ENCODE peak calls at places on chromosomes 6 and 20, in ten cellular contexts. Q is brain microvascular endothelial cell, B is left ventricle myocardium inferior, Y is GM12865, W is mesothelial cell of epicardium, H is B cell, X is AG04450, R is lower lobe of right lung, V is neural progenitor cell, D is body of pancreas. E is an unnamed sample.

GRCh38 chr6:81752084-81752968 is at the start of gene TENT5A:
- DNase-seq in V (peak; percentile 94), D (peak; percentile 94), H (peak; percentile 84), B (peak; percentile 95), X (peak; percentile 75), R (peak; percentile 96), W (peak; percentile 93), Y (peak; percentile 93), Q (peak; percentile 90), E (peak; percentile 55)

GRCh38 chr6:126153661-126154060 is 167.3 kb downstream of the TRMT11 start:
- DNase-seq in Q (peak; percentile 49), V (no peak), R (no peak), Y (no peak), D (no peak), W (no peak), X (no peak), H (no peak), B (no peak), E (no peak)

GRCh38 chr20:46520976-46521579 is 7.7 kb upstream of the ZNF334 start:
- DNase-seq in Y (peak; percentile 74), D (peak; percentile 52), H (peak; percentile 46), V (peak; percentile 83), B (no peak), Q (peak; percentile 56), W (peak; percentile 45), R (peak; percentile 51), X (peak; percentile 32), E (peak; percentile 20)

GRCh38 chr20:1718604-1719384 is 61.2 kb upstream of the SIRPG start:
- DNase-seq in W (no peak), X (no peak), Y (no peak), B (no peak), Q (peak; percentile 3), V (no peak), H (no peak), D (no peak), R (no peak), E (peak; percentile 62)

GRCh38 chr6:296151-297122 is 4.2 kb downstream of the DUSP22 start:
- DNase-seq in H (no peak), X (no peak), Q (no peak), D (no peak), Y (peak; percentile 91), R (no peak), W (peak; percentile 36), V (no peak), B (no peak), E (no peak)

GRCh38 chr6:106431405-106431804 is 70.9 kb downstream of the CRYBG1 start:
- DNase-seq in Q (no peak), Y (no peak), H (no peak), B (no peak), R (no peak), X (no peak), W (no peak), V (no peak), D (no peak), E (no peak)

GRCh38 chr6:15131234-15132195 is 114.4 kb upstream of the JARID2 start:
- DNase-seq in X (no peak), B (no peak), R (no peak), Q (no peak), D (no peak), Y (no peak), V (no peak), H (no peak), W (peak; percentile 39), E (no peak)

GRCh38 chr20:47150403-47151152 is 205.9 kb downstream of the ZMYND8 start:
- DNase-seq in D (peak; percentile 47), Q (peak; percentile 77), H (no peak), R (peak; percentile 72), Y (peak; percentile 37), B (peak; percentile 46), W (peak; percentile 42), V (peak; percentile 91), X (no peak), E (no peak)

GRCh38 chr6:51289041-51289440 is 470.4 kb downstream of the TFAP2B start:
- DNase-seq in R (no peak), Y (no peak), Q (peak; percentile 40), H (no peak), X (no peak), W (no peak), B (no peak), D (no peak), V (no peak), E (peak; percentile 74)

DNA sequence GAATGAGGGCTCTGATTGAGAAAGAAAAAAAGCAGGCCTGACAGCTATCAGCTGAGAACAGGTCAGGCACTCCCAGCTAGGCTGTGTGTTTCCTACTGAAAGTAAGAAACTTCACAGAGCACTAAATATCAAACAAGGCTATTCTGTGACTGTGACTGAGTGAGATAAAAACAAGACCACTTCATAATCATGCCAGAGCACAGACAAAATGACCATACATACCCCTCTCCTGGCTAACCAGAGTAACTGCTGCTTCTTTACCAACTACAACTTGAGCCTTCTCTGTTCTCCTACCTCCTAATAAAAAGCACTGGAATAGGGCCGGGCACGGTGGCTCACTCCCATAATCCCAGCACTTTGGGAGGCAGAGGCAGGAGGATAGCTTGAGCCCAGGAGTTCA is 6.8 kb upstream of the BTN1A1 start:
- DNase-seq in Y (peak; percentile 62), B (no peak), D (no peak), H (no peak), V (no peak), Q (no peak), X (no peak), W (no peak), R (no peak), E (no peak)
- TF ChIP-seq CTCF in Y (peak; percentile 48), B (peak; percentile 19), D (no peak), H (no peak), V (peak; percentile 11), Q (peak; percentile 49), X (peak; percentile 46), W (no peak), R (peak; percentile 11), E (peak; percentile 15)

GRCh38 chr6:161921602-161922400 is 647.9 kb upstream of the AGPAT4 start:
- DNase-seq in V (no peak), D (no peak), R (no peak), W (no peak), B (no peak), X (no peak), H (no peak), Y (no peak), Q (no peak), E (no peak)

GRCh38 chr6:161924516-161925116 is 650.8 kb upstream of the AGPAT4 start:
- DNase-seq in B (no peak), X (no peak), W (no peak), Q (no peak), R (no peak), Y (no peak), H (no peak), D (no peak), V (no peak), E (no peak)

GRCh38 chr6:161919711-161920110 is 645.9 kb upstream of the AGPAT4 start:
- DNase-seq in Y (no peak), W (no peak), Q (no peak), V (no peak), X (no peak), R (no peak), H (no peak), B (no peak), D (no peak), E (no peak)

GRCh38 chr6:161918608-161919205 is 644.8 kb upstream of the AGPAT4 start:
- DNase-seq in H (no peak), W (no peak), B (no peak), X (no peak), Y (no peak), R (no peak), V (no peak), D (no peak), Q (no peak), E (no peak)

DNA sequence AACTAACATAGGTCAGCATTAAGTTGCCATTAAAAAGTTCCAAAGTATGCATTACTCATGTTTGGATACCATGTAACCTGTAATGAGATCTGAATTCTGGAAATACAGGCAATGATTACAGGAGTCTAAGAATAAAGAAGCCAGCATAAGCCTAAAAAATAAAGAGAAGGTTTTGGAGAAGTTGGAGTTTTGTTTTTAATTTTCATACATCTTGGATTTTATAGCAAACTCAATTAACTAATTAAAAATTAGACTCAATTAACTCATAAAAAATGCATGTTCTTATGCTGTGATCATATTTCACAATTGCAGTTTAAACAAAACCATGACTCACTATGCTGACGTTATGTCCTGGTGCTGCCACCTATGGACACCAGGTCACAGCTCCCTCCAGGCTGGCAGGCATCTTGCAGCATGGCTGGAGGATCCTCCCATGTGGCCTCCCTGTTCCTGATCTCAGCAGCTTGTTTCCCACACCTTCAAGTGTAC is 648.8 kb upstream of the AGPAT4 start:
- DNase-seq in H (no peak), X (peak; percentile 16), V (peak; percentile 52), R (no peak), Y (peak; percentile 40), B (peak; percentile 20), W (no peak), Q (peak; percentile 72), D (peak; percentile 79), E (no peak)
- TF ChIP-seq CTCF in H (no peak), X (no peak), V (peak; percentile 54), R (peak; percentile 28), Y (peak; percentile 14), B (peak; percentile 57), W (no peak), Q (peak; percentile 70), D (peak; percentile 25), E (peak; percentile 48)

GRCh38 chr6:21785162-21785561 is 191.6 kb downstream of the SOX4 start:
- DNase-seq in H (no peak), W (no peak), V (no peak), Y (no peak), X (no peak), R (no peak), Q (no peak), B (no peak), D (no peak), E (no peak)
- TF ChIP-seq CTCF in H (no peak), W (no peak), V (no peak), Y (no peak), X (no peak), R (no peak), Q (no peak), B (peak; percentile 6), D (no peak), E (no peak)

GRCh38 chr20:64100566-64100888 is 6.8 kb downstream of the NPBWR2 start:
- DNase-seq in Y (no peak), H (no peak), W (no peak), D (no peak), X (no peak), R (no peak), B (no peak), V (no peak), Q (no peak), E (no peak)

GRCh38 chr20:64099880-64100565 is 7.3 kb downstream of the NPBWR2 start:
- DNase-seq in W (no peak), D (no peak), V (no peak), H (peak; percentile 76), B (no peak), Y (no peak), R (no peak), X (no peak), Q (no peak), E (no peak)

GRCh38 chr20:64102647-64103354 is 4.6 kb downstream of the NPBWR2 start:
- DNase-seq in R (peak; percentile 45), Q (no peak), B (peak; percentile 16), X (no peak), D (no peak), V (peak; percentile 84), H (no peak), W (no peak), Y (no peak), E (no peak)

GRCh38 chr20:64100946-64101688 is 6.2 kb downstream of the NPBWR2 start:
- DNase-seq in B (no peak), V (no peak), X (no peak), H (no peak), Q (no peak), W (no peak), D (no peak), Y (no peak), R (no peak), E (no peak)

GRCh38 chr20:64101731-64102621 is 5.4 kb downstream of the NPBWR2 start:
- DNase-seq in Y (peak; percentile 42), X (no peak), H (peak; percentile 94), D (peak; percentile 54), W (peak; percentile 76), R (peak; percentile 63), V (peak; percentile 86), Q (no peak), B (peak; percentile 33), E (no peak)
- TF ChIP-seq CTCF in Y (peak; percentile 75), X (peak; percentile 51), H (peak; percentile 84), D (peak; percentile 67), W (peak; percentile 87), R (peak; percentile 64), V (peak; percentile 91), Q (peak; percentile 58), B (peak; percentile 78), E (peak; percentile 54)